ENCODE peak calls at places on chromosomes 16 and 17, in eight cellular contexts. P, X, L, E, Y, A, N and B are unnamed samples. For H3K4me1, the result is how much of the 10 kb centered on the place peaks cover.

GRCh38 chr17:2580641-2581040 is 12.8 kb upstream of the PAFAH1B1 start:
- DNase-seq in P (no peak), X (no peak), L (no peak), E (no peak), Y (no peak), A (no peak), N (no peak), B (no peak)

GRCh38 chr16:54928016-54928356 is 2.7 kb upstream of the IRX5 start:
- DNase-seq in P (no peak), X (peak), L (no peak), E (peak), Y (no peak), A (peak), N (no peak), B (no peak)

GRCh38 chr17:40348562-40349476 is 15.7 kb downstream of the GJD3 start:
- DNase-seq in P (no peak), X (no peak), L (peak), E (no peak), Y (peak), A (no peak), N (peak), B (no peak)

GRCh38 chr17:80109713-80110446 is 8.5 kb downstream of the GAA start:
- DNase-seq in P (no peak), X (no peak), L (no peak), E (no peak), Y (no peak), A (peak), N (no peak), B (peak)

GRCh38 chr17:42922335-42922734 is 21.7 kb downstream of the G6PC1 start:
- DNase-seq in P (no peak), X (no peak), L (no peak), E (no peak), Y (no peak), A (no peak), N (no peak), B (no peak)

GRCh38 chr16:72620853-72621252 is 427.1 kb downstream of the ZFHX3 start:
- DNase-seq in P (no peak), X (no peak), L (no peak), E (no peak), Y (no peak), A (no peak), N (no peak), B (no peak)

GRCh38 chr16:85265161-85265784 is 153.0 kb upstream of the CIBAR2 start:
- DNase-seq in P (no peak), X (no peak), L (no peak), E (no peak), Y (no peak), A (no peak), N (no peak), B (no peak)

GRCh38 chr17:28204751-28205150 is 114.2 kb upstream of the TMEM97 start:
- DNase-seq in P (no peak), X (no peak), L (no peak), E (no peak), Y (no peak), A (peak), N (no peak), B (peak)

GRCh38 chr17:74305865-74306654 is 20.0 kb upstream of the KIF19 start:
- DNase-seq in P (no peak), X (no peak), L (no peak), E (peak), Y (no peak), A (no peak), N (no peak), B (peak)

GRCh38 chr17:78979780-78980623 is at the start of gene LGALS3BP:
- DNase-seq in P (peak), X (peak), L (no peak), E (peak), Y (peak), A (peak), N (peak), B (peak)

GRCh38 chr17:80559688-80560290 is 15.2 kb downstream of the RPTOR start:
- DNase-seq in P (no peak), X (peak), L (no peak), E (no peak), Y (no peak), A (no peak), N (no peak), B (no peak)

GRCh38 chr17:1272701-1273100 is 2.5 kb downstream of the BHLHA9 start:
- DNase-seq in P (no peak), X (no peak), L (no peak), E (no peak), Y (no peak), A (no peak), N (no peak), B (no peak)

GRCh38 chr16:63422633-63423032 is 1386.4 kb upstream of the CDH8 start:
- DNase-seq in P (no peak), X (no peak), L (no peak), E (no peak), Y (no peak), A (no peak), N (no peak), B (no peak)

GRCh38 chr16:69089091-69089912 is 16.2 kb upstream of the HAS3 start:
- DNase-seq in P (no peak), X (no peak), L (no peak), E (peak), Y (no peak), A (no peak), N (peak), B (peak)

GRCh38 chr16:79816081-79816497 is 215.6 kb upstream of the MAF start:
- DNase-seq in P (no peak), X (no peak), L (no peak), E (no peak), Y (peak), A (no peak), N (no peak), B (no peak)

GRCh38 chr17:78875331-78875730 is 27.7 kb downstream of the CEP295NL start:
- DNase-seq in P (no peak), X (no peak), L (no peak), E (no peak), Y (no peak), A (no peak), N (no peak), B (no peak)

GRCh38 chr16:50025544-50025931 is 513 bp downstream of the CNEP1R1 start:
- DNase-seq in P (no peak), X (peak), L (no peak), E (no peak), Y (no peak), A (peak), N (no peak), B (no peak)

GRCh38 chr17:42422412-42422957 is 571 bp downstream of the CAVIN1 start:
- DNase-seq in P (no peak), X (peak), L (peak), E (peak), Y (no peak), A (peak), N (peak), B (peak)

DNA sequence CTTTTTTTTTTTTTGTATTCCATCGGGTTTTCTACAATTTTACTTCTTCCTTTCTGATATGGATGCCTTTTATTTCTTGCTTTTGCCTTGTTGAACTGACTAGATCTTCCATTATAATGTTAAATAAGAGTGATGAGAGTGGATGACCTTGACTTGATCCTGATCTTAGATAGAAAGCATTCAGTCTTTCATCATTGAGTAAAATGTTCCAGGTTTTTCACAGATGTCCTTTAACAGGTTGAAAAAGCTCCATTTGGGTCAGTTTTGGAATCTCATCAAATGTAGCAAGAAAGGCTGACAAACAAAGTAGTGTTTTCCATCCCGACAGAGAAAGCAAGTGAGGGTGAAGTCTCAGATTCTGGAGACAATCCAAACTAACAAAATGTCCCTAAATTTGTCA is 27.2 kb upstream of the WIPI1 start:
- DNase-seq in P (no peak), X (no peak), L (no peak), E (no peak), Y (no peak), A (no peak), N (no peak), B (no peak)
- H3K4me1 ChIP-seq in P (under half), X (under half), L (under half), E (under half), Y (under half), A (under half), N (under half), B (under half)

GRCh38 chr17:17021194-17021863 is 20.9 kb upstream of the MPRIP start:
- DNase-seq in P (peak), X (no peak), L (peak), E (no peak), Y (no peak), A (no peak), N (peak), B (no peak)
- H3K4me1 ChIP-seq in P (under half), X (under half), L (under half), E (under half), Y (under half), A (under half), N (half or more), B (under half)

GRCh38 chr17:45231481-45232116 is 9.9 kb downstream of the FMNL1 start:
- DNase-seq in P (no peak), X (no peak), L (peak), E (peak), Y (no peak), A (no peak), N (peak), B (no peak)

GRCh38 chr17:45228985-45229517 is 7.4 kb downstream of the FMNL1 start:
- DNase-seq in P (peak), X (peak), L (peak), E (peak), Y (peak), A (peak), N (peak), B (peak)

GRCh38 chr17:45229681-45230409 is 8.2 kb downstream of the FMNL1 start:
- DNase-seq in P (no peak), X (no peak), L (no peak), E (no peak), Y (no peak), A (no peak), N (no peak), B (no peak)

GRCh38 chr17:45230787-45231480 is 9.2 kb downstream of the FMNL1 start:
- DNase-seq in P (no peak), X (peak), L (peak), E (no peak), Y (no peak), A (peak), N (no peak), B (no peak)

GRCh38 chr17:45230410-45230786 is 8.7 kb downstream of the FMNL1 start:
- DNase-seq in P (no peak), X (no peak), L (no peak), E (no peak), Y (no peak), A (no peak), N (no peak), B (no peak)
- H3K4me1 ChIP-seq in P (under half), X (under half), L (under half), E (under half), Y (under half), A (under half), N (under half), B (under half)

GRCh38 chr17:73224663-73225305 is 31.9 kb downstream of the COG1 start:
- DNase-seq in P (no peak), X (no peak), L (no peak), E (no peak), Y (no peak), A (peak), N (no peak), B (peak)
- H3K4me1 ChIP-seq in P (under half), X (under half), L (under half), E (under half), Y (under half), A (under half), N (half or more), B (under half)

GRCh38 chr16:30370444-30371247 is at the start of gene TBC1D10B:
- DNase-seq in P (peak), X (peak), L (peak), E (peak), Y (peak), A (peak), N (peak), B (peak)
- H3K4me1 ChIP-seq in P (under half), X (under half), L (under half), E (under half), Y (under half), A (under half), N (under half), B (under half)

DNA sequence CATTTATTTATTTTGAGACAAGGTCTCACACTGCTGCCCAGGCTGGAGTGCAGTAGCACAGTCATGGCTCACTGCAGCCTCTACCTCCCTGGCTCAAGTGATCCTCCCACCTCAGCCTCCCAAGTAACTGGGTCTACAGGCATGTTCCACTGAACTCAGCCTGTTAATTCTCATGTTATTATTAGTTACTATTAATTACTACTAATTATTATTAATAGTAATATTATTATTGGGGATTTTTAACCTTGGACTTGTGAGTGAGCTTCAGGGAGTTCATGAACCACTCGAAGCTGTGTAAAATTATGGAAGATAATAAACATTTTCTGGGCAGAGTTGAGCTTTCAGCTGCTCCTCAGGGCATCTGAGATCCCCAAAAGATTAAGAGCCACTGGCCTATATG is 4.6 kb upstream of the STAC2 start:
- DNase-seq in P (no peak), X (no peak), L (no peak), E (no peak), Y (no peak), A (no peak), N (no peak), B (no peak)
- H3K4me1 ChIP-seq in P (under half), X (under half), L (under half), E (under half), Y (under half), A (under half), N (under half), B (under half)

GRCh38 chr16:53743149-53743566 is 39.2 kb downstream of the FTO start:
- DNase-seq in P (no peak), X (peak), L (no peak), E (peak), Y (no peak), A (peak), N (no peak), B (peak)

GRCh38 chr16:53741546-53741945 is 37.6 kb downstream of the FTO start:
- DNase-seq in P (no peak), X (no peak), L (no peak), E (no peak), Y (no peak), A (peak), N (no peak), B (peak)

GRCh38 chr16:53744449-53744848 is 40.5 kb downstream of the FTO start:
- DNase-seq in P (no peak), X (no peak), L (no peak), E (peak), Y (no peak), A (no peak), N (no peak), B (no peak)

GRCh38 chr16:53745126-53745525 is 41.2 kb downstream of the FTO start:
- DNase-seq in P (no peak), X (no peak), L (no peak), E (no peak), Y (no peak), A (peak), N (no peak), B (peak)

DNA sequence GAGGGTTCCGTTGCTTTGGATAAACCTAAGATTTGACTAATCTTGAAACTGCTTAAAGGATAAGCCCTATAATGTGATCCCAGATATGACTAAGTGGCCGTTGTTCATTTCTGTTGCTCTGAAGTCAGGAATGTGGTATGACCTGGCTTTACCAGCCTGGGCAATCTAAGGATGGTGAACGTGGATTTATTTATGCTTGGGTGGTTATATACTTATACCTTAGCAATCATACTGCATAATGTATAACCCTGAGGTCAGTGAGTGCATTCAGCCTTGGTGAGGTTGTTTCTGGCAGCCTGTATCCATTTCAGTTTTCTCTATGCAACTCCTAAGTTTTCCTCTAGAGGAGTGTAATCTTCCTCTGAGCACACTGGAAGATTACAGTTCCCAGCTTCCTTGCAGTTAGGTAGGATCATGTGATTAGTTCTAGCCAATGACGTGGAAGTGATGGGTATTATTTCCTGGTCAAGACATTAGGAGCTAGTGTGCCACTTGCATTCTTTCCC is 41.9 kb downstream of the FTO start:
- DNase-seq in P (no peak), X (no peak), L (no peak), E (peak), Y (no peak), A (peak), N (no peak), B (peak)
- H3K4me1 ChIP-seq in P (under half), X (under half), L (under half), E (under half), Y (under half), A (under half), N (under half), B (under half)

GRCh38 chr17:77465358-77466041 is 324.7 kb downstream of the SEC14L1 start:
- DNase-seq in P (peak), X (peak), L (no peak), E (peak), Y (no peak), A (no peak), N (peak), B (no peak)
- H3K4me1 ChIP-seq in P (under half), X (half or more), L (under half), E (half or more), Y (under half), A (under half), N (half or more), B (under half)